ENCODE peak calls at places on chromosomes 5 and 9, in seven cellular contexts. U, V, X, T, A, Y and O are unnamed samples.

GRCh38 chr9:18865542-18865941 is 167.5 kb downstream of the SAXO1 start:
- DNase-seq in U (no peak), V (no peak), X (no peak), T (no peak), A (no peak), Y (no peak), O (no peak)

GRCh38 chr9:94961870-94962269 is 235.4 kb downstream of the AOPEP start:
- DNase-seq in U (no peak), V (no peak), X (no peak), T (no peak), A (no peak), Y (no peak), O (no peak)

GRCh38 chr5:139078345-139078744 is 119.8 kb downstream of the SIL1 start:
- DNase-seq in U (no peak), V (no peak), X (no peak), T (no peak), A (peak), Y (no peak), O (no peak)

GRCh38 chr9:127987103-127987614 is 6.4 kb upstream of the EEIG1 start:
- DNase-seq in U (no peak), V (no peak), X (no peak), T (no peak), A (no peak), Y (no peak), O (no peak)

GRCh38 chr5:150141544-150142188 is 14.0 kb downstream of the PDGFRB start:
- DNase-seq in U (no peak), V (no peak), X (no peak), T (no peak), A (no peak), Y (no peak), O (no peak)

GRCh38 chr5:133866903-133867245 is 101.6 kb downstream of the C5orf15 start:
- DNase-seq in U (no peak), V (no peak), X (no peak), T (no peak), A (no peak), Y (no peak), O (no peak)

GRCh38 chr9:1429328-1429727 is 379.2 kb downstream of the DMRT2 start:
- DNase-seq in U (no peak), V (no peak), X (no peak), T (no peak), A (no peak), Y (no peak), O (no peak)

GRCh38 chr9:16247188-16247875 is 623.1 kb downstream of the BNC2 start:
- DNase-seq in U (no peak), V (no peak), X (no peak), T (no peak), A (no peak), Y (no peak), O (no peak)

GRCh38 chr9:88322906-88323566 is 65.2 kb upstream of the SPIN1 start:
- DNase-seq in U (no peak), V (peak), X (peak), T (no peak), A (peak), Y (no peak), O (peak)

GRCh38 chr5:128669803-128670202 is 131.8 kb upstream of the FBN2 start:
- DNase-seq in U (no peak), V (no peak), X (no peak), T (no peak), A (no peak), Y (no peak), O (no peak)

GRCh38 chr5:179246227-179246626 is 99.0 kb downstream of the ADAMTS2 start:
- DNase-seq in U (no peak), V (no peak), X (no peak), T (no peak), A (no peak), Y (no peak), O (no peak)

GRCh38 chr5:64299805-64300204 is 134.2 kb downstream of the RNF180 start:
- DNase-seq in U (no peak), V (no peak), X (no peak), T (no peak), A (no peak), Y (no peak), O (no peak)

GRCh38 chr9:82882744-82883143 is 180.2 kb downstream of the RASEF start:
- DNase-seq in U (no peak), V (no peak), X (no peak), T (no peak), A (no peak), Y (no peak), O (no peak)

GRCh38 chr9:110141118-110141797 is 66.7 kb downstream of the C9orf152 start:
- DNase-seq in U (no peak), V (no peak), X (no peak), T (peak), A (no peak), Y (no peak), O (no peak)

GRCh38 chr5:93676707-93677106 is 64.7 kb downstream of the POU5F2 start:
- DNase-seq in U (no peak), V (no peak), X (no peak), T (no peak), A (no peak), Y (no peak), O (no peak)

GRCh38 chr5:148259288-148259687 is 9.3 kb upstream of the SPINK13 start:
- DNase-seq in U (no peak), V (no peak), X (no peak), T (no peak), A (no peak), Y (no peak), O (no peak)

GRCh38 chr5:124342027-124342471 is 404.4 kb downstream of the ZNF608 start:
- DNase-seq in U (no peak), V (no peak), X (no peak), T (no peak), A (no peak), Y (no peak), O (no peak)

GRCh38 chr9:10678790-10679189 is 66.0 kb upstream of the PTPRD start:
- DNase-seq in U (no peak), V (no peak), X (no peak), T (no peak), A (no peak), Y (no peak), O (no peak)

GRCh38 chr9:120308495-120308894 is 271.5 kb downstream of the CDK5RAP2 start:
- DNase-seq in U (no peak), V (no peak), X (no peak), T (no peak), A (no peak), Y (peak), O (no peak)

GRCh38 chr9:26685857-26686256 is 206.7 kb downstream of the CAAP1 start:
- DNase-seq in U (no peak), V (no peak), X (no peak), T (no peak), A (no peak), Y (no peak), O (no peak)

GRCh38 chr5:137141779-137142178 is 357.3 kb downstream of the SPOCK1 start:
- DNase-seq in U (no peak), V (no peak), X (no peak), T (no peak), A (no peak), Y (no peak), O (no peak)

GRCh38 chr5:151663617-151664322 is 22.9 kb downstream of the SPARC start:
- DNase-seq in U (no peak), V (no peak), X (no peak), T (no peak), A (peak), Y (no peak), O (no peak)

GRCh38 chr9:108040783-108041182 is 551.2 kb upstream of the KLF4 start:
- DNase-seq in U (no peak), V (no peak), X (no peak), T (no peak), A (no peak), Y (no peak), O (no peak)

GRCh38 chr5:9608093-9608492 is 22.1 kb downstream of the TAS2R1 start:
- DNase-seq in U (peak), V (no peak), X (no peak), T (no peak), A (no peak), Y (no peak), O (no peak)

GRCh38 chr5:135615171-135615570 is 36.4 kb upstream of the CXCL14 start:
- DNase-seq in U (no peak), V (no peak), X (no peak), T (no peak), A (no peak), Y (no peak), O (no peak)

GRCh38 chr5:93622240-93622885 is 39.3 kb downstream of the NR2F1 start:
- DNase-seq in U (peak), V (peak), X (no peak), T (peak), A (no peak), Y (peak), O (peak)

GRCh38 chr5:80291776-80292175 is 28.0 kb upstream of the SPZ1 start:
- DNase-seq in U (no peak), V (no peak), X (no peak), T (no peak), A (no peak), Y (no peak), O (no peak)

GRCh38 chr5:151066920-151067319 is 13.9 kb downstream of the TNIP1 start:
- DNase-seq in U (no peak), V (no peak), X (no peak), T (no peak), A (no peak), Y (no peak), O (no peak)

GRCh38 chr9:135326141-135326540 is 153.4 kb upstream of the PPP1R26 start:
- DNase-seq in U (no peak), V (no peak), X (no peak), T (no peak), A (no peak), Y (no peak), O (no peak)

GRCh38 chr5:77437194-77437593 is 54.9 kb downstream of the WDR41 start:
- DNase-seq in U (peak), V (no peak), X (no peak), T (no peak), A (no peak), Y (peak), O (no peak)

GRCh38 chr5:133341296-133341695 is 271.0 kb downstream of the FSTL4 start:
- DNase-seq in U (no peak), V (no peak), X (no peak), T (no peak), A (no peak), Y (no peak), O (no peak)

GRCh38 chr5:172078726-172079345 is 72.4 kb upstream of the FBXW11 start:
- DNase-seq in U (no peak), V (no peak), X (no peak), T (no peak), A (peak), Y (no peak), O (no peak)